ENCODE peak calls at places on chromosome 3, in seven cellular contexts. Y, L, X, E, A, F and K are unnamed samples.

GRCh38 chr3:141777957-141778813 is 15.0 kb downstream of the GRK7 start:
- DNase-seq in A (no peak), Y (no peak), L (no peak), F (no peak), E (no peak), X (no peak), K (no peak)

GRCh38 chr3:141900343-141900742 is 23.9 kb downstream of the ATP1B3 start:
- DNase-seq in Y (no peak), E (no peak), F (no peak), A (no peak), L (no peak), X (no peak), K (no peak)

GRCh38 chr3:57080171-57080570 is 19.7 kb downstream of the SPATA12 start:
- DNase-seq in L (no peak), F (no peak), Y (no peak), X (peak; percentile 50), A (no peak), E (no peak), K (no peak)

GRCh38 chr3:64878372-64878771 is 190.6 kb upstream of the ADAMTS9 start:
- DNase-seq in F (no peak), X (no peak), Y (no peak), E (no peak), L (no peak), A (no peak), K (no peak)

GRCh38 chr3:27535809-27536392 is 51.7 kb upstream of the SLC4A7 start:
- DNase-seq in Y (no peak), X (no peak), E (no peak), A (no peak), L (peak; percentile 88), F (no peak), K (no peak)

GRCh38 chr3:123546133-123546755 is 38.6 kb downstream of the HACD2 start:
- DNase-seq in F (peak; percentile 10), L (peak; percentile 70), E (no peak), A (no peak), X (no peak), Y (no peak), K (no peak)

GRCh38 chr3:44991326-44991725 is 15.3 kb downstream of the EXOSC7 start:
- DNase-seq in X (no peak), Y (no peak), L (no peak), E (no peak), A (no peak), F (no peak), K (peak; percentile 25)

GRCh38 chr3:183533410-183534132 is 21.9 kb downstream of the KLHL6 start:
- DNase-seq in X (peak; percentile 61), Y (no peak), L (no peak), F (no peak), A (no peak), E (no peak), K (no peak)

GRCh38 chr3:43346990-43347749 is 60.8 kb downstream of the SNRK start:
- DNase-seq in X (no peak), L (no peak), F (no peak), A (no peak), Y (no peak), E (no peak), K (peak; percentile 78)

GRCh38 chr3:185216587-185216918 is 37.3 kb downstream of the EHHADH start:
- DNase-seq in X (peak; percentile 52), A (no peak), F (no peak), L (no peak), E (no peak), Y (no peak), K (no peak)